ENCODE peak calls at places on chromosomes 1 and 21, in seven cellular contexts. One of them, this sample, is unnamed.

GRCh38 chr1:159054427-159054826 is 22.1 kb downstream of the AIM2 start:
- DNase-seq in anterior cingulate cortex: no peak
- DNase-seq in NK-92 treated with Interleukin-12 subunit alpha and Interleukin-12 subunit beta, amount 100 ng/mL, for 24 hours: no peak
- DNase-seq in stimulated activated CD8-positive, alpha-beta memory T cell treated with anti-CD3 and anti-CD28 coated beads, Interleukin-4, amount 100 ng/mL, for 1 hour: no peak
- DNase-seq in activated CD4-positive, alpha-beta T cell treated with anti-CD3 and anti-CD28 coated beads, Interleukin-2, amount 10 ng/mL, durations not matched to agents 7 days and 5 days: no peak
- DNase-seq in amygdala: no peak
- DNase-seq in germinal center: no peak
- DNase-seq in this sample: no peak

GRCh38 chr1:109632671-109633346 is 13.2 kb downstream of the AMPD2 start:
- DNase-seq in anterior cingulate cortex: peak; percentile 64
- DNase-seq in NK-92 treated with Interleukin-12 subunit alpha and Interleukin-12 subunit beta, amount 100 ng/mL, for 24 hours: no peak
- DNase-seq in stimulated activated CD8-positive, alpha-beta memory T cell treated with anti-CD3 and anti-CD28 coated beads, Interleukin-4, amount 100 ng/mL, for 1 hour: no peak
- DNase-seq in activated CD4-positive, alpha-beta T cell treated with anti-CD3 and anti-CD28 coated beads, Interleukin-2, amount 10 ng/mL, durations not matched to agents 7 days and 5 days: peak; percentile 3
- DNase-seq in amygdala: no peak
- DNase-seq in germinal center: no peak
- DNase-seq in this sample: no peak

GRCh38 chr1:57400041-57400440 is 23.8 kb downstream of the DAB1 start:
- DNase-seq in anterior cingulate cortex: no peak
- DNase-seq in NK-92 treated with Interleukin-12 subunit alpha and Interleukin-12 subunit beta, amount 100 ng/mL, for 24 hours: no peak
- DNase-seq in stimulated activated CD8-positive, alpha-beta memory T cell treated with anti-CD3 and anti-CD28 coated beads, Interleukin-4, amount 100 ng/mL, for 1 hour: no peak
- DNase-seq in activated CD4-positive, alpha-beta T cell treated with anti-CD3 and anti-CD28 coated beads, Interleukin-2, amount 10 ng/mL, durations not matched to agents 7 days and 5 days: no peak
- DNase-seq in amygdala: no peak
- DNase-seq in germinal center: no peak
- DNase-seq in this sample: no peak

GRCh38 chr1:41862411-41863221 is 56.1 kb downstream of the HIVEP3 start:
- DNase-seq in anterior cingulate cortex: peak; percentile 30
- DNase-seq in NK-92 treated with Interleukin-12 subunit alpha and Interleukin-12 subunit beta, amount 100 ng/mL, for 24 hours: no peak
- DNase-seq in stimulated activated CD8-positive, alpha-beta memory T cell treated with anti-CD3 and anti-CD28 coated beads, Interleukin-4, amount 100 ng/mL, for 1 hour: no peak
- DNase-seq in activated CD4-positive, alpha-beta T cell treated with anti-CD3 and anti-CD28 coated beads, Interleukin-2, amount 10 ng/mL, durations not matched to agents 7 days and 5 days: peak; percentile 48
- DNase-seq in amygdala: peak; percentile 56
- DNase-seq in germinal center: no peak
- DNase-seq in this sample: no peak

GRCh38 chr1:150235436-150235851 is 468 bp downstream of the ANP32E start:
- DNase-seq in anterior cingulate cortex: no peak
- DNase-seq in NK-92 treated with Interleukin-12 subunit alpha and Interleukin-12 subunit beta, amount 100 ng/mL, for 24 hours: no peak
- DNase-seq in stimulated activated CD8-positive, alpha-beta memory T cell treated with anti-CD3 and anti-CD28 coated beads, Interleukin-4, amount 100 ng/mL, for 1 hour: no peak
- DNase-seq in activated CD4-positive, alpha-beta T cell treated with anti-CD3 and anti-CD28 coated beads, Interleukin-2, amount 10 ng/mL, durations not matched to agents 7 days and 5 days: no peak
- DNase-seq in amygdala: peak; percentile 49
- DNase-seq in germinal center: peak; percentile 44
- DNase-seq in this sample: peak; percentile 39

GRCh38 chr21:45549670-45550463 is 7.6 kb upstream of the SLC19A1 start:
- DNase-seq in anterior cingulate cortex: no peak
- DNase-seq in NK-92 treated with Interleukin-12 subunit alpha and Interleukin-12 subunit beta, amount 100 ng/mL, for 24 hours: no peak
- DNase-seq in stimulated activated CD8-positive, alpha-beta memory T cell treated with anti-CD3 and anti-CD28 coated beads, Interleukin-4, amount 100 ng/mL, for 1 hour: no peak
- DNase-seq in activated CD4-positive, alpha-beta T cell treated with anti-CD3 and anti-CD28 coated beads, Interleukin-2, amount 10 ng/mL, durations not matched to agents 7 days and 5 days: no peak
- DNase-seq in amygdala: no peak
- DNase-seq in germinal center: no peak
- DNase-seq in this sample: no peak

GRCh38 chr1:7572654-7573152 is 198.4 kb upstream of the VAMP3 start:
- DNase-seq in anterior cingulate cortex: no peak
- DNase-seq in NK-92 treated with Interleukin-12 subunit alpha and Interleukin-12 subunit beta, amount 100 ng/mL, for 24 hours: no peak
- DNase-seq in stimulated activated CD8-positive, alpha-beta memory T cell treated with anti-CD3 and anti-CD28 coated beads, Interleukin-4, amount 100 ng/mL, for 1 hour: no peak
- DNase-seq in activated CD4-positive, alpha-beta T cell treated with anti-CD3 and anti-CD28 coated beads, Interleukin-2, amount 10 ng/mL, durations not matched to agents 7 days and 5 days: no peak
- DNase-seq in amygdala: no peak
- DNase-seq in germinal center: no peak
- DNase-seq in this sample: no peak

GRCh38 chr1:86846166-86846647 is 67.7 kb downstream of the SELENOF start:
- DNase-seq in anterior cingulate cortex: no peak
- DNase-seq in NK-92 treated with Interleukin-12 subunit alpha and Interleukin-12 subunit beta, amount 100 ng/mL, for 24 hours: no peak
- DNase-seq in stimulated activated CD8-positive, alpha-beta memory T cell treated with anti-CD3 and anti-CD28 coated beads, Interleukin-4, amount 100 ng/mL, for 1 hour: no peak
- DNase-seq in activated CD4-positive, alpha-beta T cell treated with anti-CD3 and anti-CD28 coated beads, Interleukin-2, amount 10 ng/mL, durations not matched to agents 7 days and 5 days: no peak
- DNase-seq in amygdala: no peak
- DNase-seq in germinal center: no peak
- DNase-seq in this sample: no peak

GRCh38 chr1:117735045-117735992 is 129.5 kb downstream of the TENT5C start:
- DNase-seq in anterior cingulate cortex: no peak
- DNase-seq in NK-92 treated with Interleukin-12 subunit alpha and Interleukin-12 subunit beta, amount 100 ng/mL, for 24 hours: no peak
- DNase-seq in stimulated activated CD8-positive, alpha-beta memory T cell treated with anti-CD3 and anti-CD28 coated beads, Interleukin-4, amount 100 ng/mL, for 1 hour: no peak
- DNase-seq in activated CD4-positive, alpha-beta T cell treated with anti-CD3 and anti-CD28 coated beads, Interleukin-2, amount 10 ng/mL, durations not matched to agents 7 days and 5 days: peak; percentile 66
- DNase-seq in amygdala: no peak
- DNase-seq in germinal center: peak; percentile 20
- DNase-seq in this sample: peak; percentile 47

GRCh38 chr1:240691521-240692338 is 79.8 kb upstream of the GREM2 start:
- DNase-seq in anterior cingulate cortex: no peak
- DNase-seq in NK-92 treated with Interleukin-12 subunit alpha and Interleukin-12 subunit beta, amount 100 ng/mL, for 24 hours: no peak
- DNase-seq in stimulated activated CD8-positive, alpha-beta memory T cell treated with anti-CD3 and anti-CD28 coated beads, Interleukin-4, amount 100 ng/mL, for 1 hour: no peak
- DNase-seq in activated CD4-positive, alpha-beta T cell treated with anti-CD3 and anti-CD28 coated beads, Interleukin-2, amount 10 ng/mL, durations not matched to agents 7 days and 5 days: no peak
- DNase-seq in amygdala: no peak
- DNase-seq in germinal center: no peak
- DNase-seq in this sample: peak; percentile 21

GRCh38 chr1:117537291-117537920 is 68.4 kb upstream of the TENT5C start:
- DNase-seq in anterior cingulate cortex: no peak
- DNase-seq in NK-92 treated with Interleukin-12 subunit alpha and Interleukin-12 subunit beta, amount 100 ng/mL, for 24 hours: no peak
- DNase-seq in stimulated activated CD8-positive, alpha-beta memory T cell treated with anti-CD3 and anti-CD28 coated beads, Interleukin-4, amount 100 ng/mL, for 1 hour: no peak
- DNase-seq in activated CD4-positive, alpha-beta T cell treated with anti-CD3 and anti-CD28 coated beads, Interleukin-2, amount 10 ng/mL, durations not matched to agents 7 days and 5 days: no peak
- DNase-seq in amygdala: no peak
- DNase-seq in germinal center: no peak
- DNase-seq in this sample: peak; percentile 23

GRCh38 chr1:153790996-153791855 is 16.0 kb downstream of the SLC27A3 start:
- DNase-seq in anterior cingulate cortex: no peak
- DNase-seq in NK-92 treated with Interleukin-12 subunit alpha and Interleukin-12 subunit beta, amount 100 ng/mL, for 24 hours: peak; percentile 48
- DNase-seq in stimulated activated CD8-positive, alpha-beta memory T cell treated with anti-CD3 and anti-CD28 coated beads, Interleukin-4, amount 100 ng/mL, for 1 hour: no peak
- DNase-seq in activated CD4-positive, alpha-beta T cell treated with anti-CD3 and anti-CD28 coated beads, Interleukin-2, amount 10 ng/mL, durations not matched to agents 7 days and 5 days: peak; percentile 44
- DNase-seq in amygdala: no peak
- DNase-seq in germinal center: peak; percentile 86
- DNase-seq in this sample: peak; percentile 89

GRCh38 chr1:205369621-205370230 is 13.0 kb upstream of the KLHDC8A start:
- DNase-seq in anterior cingulate cortex: no peak
- DNase-seq in NK-92 treated with Interleukin-12 subunit alpha and Interleukin-12 subunit beta, amount 100 ng/mL, for 24 hours: no peak
- DNase-seq in stimulated activated CD8-positive, alpha-beta memory T cell treated with anti-CD3 and anti-CD28 coated beads, Interleukin-4, amount 100 ng/mL, for 1 hour: no peak
- DNase-seq in activated CD4-positive, alpha-beta T cell treated with anti-CD3 and anti-CD28 coated beads, Interleukin-2, amount 10 ng/mL, durations not matched to agents 7 days and 5 days: no peak
- DNase-seq in amygdala: no peak
- DNase-seq in germinal center: no peak
- DNase-seq in this sample: peak; percentile 66

GRCh38 chr1:198879711-198880306 is 241.0 kb downstream of the PTPRC start:
- DNase-seq in anterior cingulate cortex: no peak
- DNase-seq in NK-92 treated with Interleukin-12 subunit alpha and Interleukin-12 subunit beta, amount 100 ng/mL, for 24 hours: no peak
- DNase-seq in stimulated activated CD8-positive, alpha-beta memory T cell treated with anti-CD3 and anti-CD28 coated beads, Interleukin-4, amount 100 ng/mL, for 1 hour: no peak
- DNase-seq in activated CD4-positive, alpha-beta T cell treated with anti-CD3 and anti-CD28 coated beads, Interleukin-2, amount 10 ng/mL, durations not matched to agents 7 days and 5 days: no peak
- DNase-seq in amygdala: no peak
- DNase-seq in germinal center: no peak
- DNase-seq in this sample: no peak

GRCh38 chr1:108661030-108661609 is at the start of gene HENMT1:
- DNase-seq in anterior cingulate cortex: peak; percentile 40
- DNase-seq in NK-92 treated with Interleukin-12 subunit alpha and Interleukin-12 subunit beta, amount 100 ng/mL, for 24 hours: peak; percentile 80
- DNase-seq in stimulated activated CD8-positive, alpha-beta memory T cell treated with anti-CD3 and anti-CD28 coated beads, Interleukin-4, amount 100 ng/mL, for 1 hour: peak; percentile 47
- DNase-seq in activated CD4-positive, alpha-beta T cell treated with anti-CD3 and anti-CD28 coated beads, Interleukin-2, amount 10 ng/mL, durations not matched to agents 7 days and 5 days: peak; percentile 81
- DNase-seq in amygdala: peak; percentile 62
- DNase-seq in germinal center: peak; percentile 74
- DNase-seq in this sample: peak; percentile 66

GRCh38 chr21:17257784-17258183 is 255.1 kb upstream of the CXADR start:
- DNase-seq in anterior cingulate cortex: no peak
- DNase-seq in NK-92 treated with Interleukin-12 subunit alpha and Interleukin-12 subunit beta, amount 100 ng/mL, for 24 hours: no peak
- DNase-seq in stimulated activated CD8-positive, alpha-beta memory T cell treated with anti-CD3 and anti-CD28 coated beads, Interleukin-4, amount 100 ng/mL, for 1 hour: no peak
- DNase-seq in activated CD4-positive, alpha-beta T cell treated with anti-CD3 and anti-CD28 coated beads, Interleukin-2, amount 10 ng/mL, durations not matched to agents 7 days and 5 days: no peak
- DNase-seq in amygdala: no peak
- DNase-seq in germinal center: no peak
- DNase-seq in this sample: no peak

GRCh38 chr1:83996621-83997020 is 2.3 kb downstream of the TTLL7 start:
- DNase-seq in anterior cingulate cortex: no peak
- DNase-seq in NK-92 treated with Interleukin-12 subunit alpha and Interleukin-12 subunit beta, amount 100 ng/mL, for 24 hours: no peak
- DNase-seq in stimulated activated CD8-positive, alpha-beta memory T cell treated with anti-CD3 and anti-CD28 coated beads, Interleukin-4, amount 100 ng/mL, for 1 hour: no peak
- DNase-seq in activated CD4-positive, alpha-beta T cell treated with anti-CD3 and anti-CD28 coated beads, Interleukin-2, amount 10 ng/mL, durations not matched to agents 7 days and 5 days: no peak
- DNase-seq in amygdala: no peak
- DNase-seq in germinal center: no peak
- DNase-seq in this sample: no peak

GRCh38 chr1:67540733-67541125 is 110.5 kb upstream of the SERBP1 start:
- DNase-seq in anterior cingulate cortex: no peak
- DNase-seq in NK-92 treated with Interleukin-12 subunit alpha and Interleukin-12 subunit beta, amount 100 ng/mL, for 24 hours: no peak
- DNase-seq in stimulated activated CD8-positive, alpha-beta memory T cell treated with anti-CD3 and anti-CD28 coated beads, Interleukin-4, amount 100 ng/mL, for 1 hour: no peak
- DNase-seq in activated CD4-positive, alpha-beta T cell treated with anti-CD3 and anti-CD28 coated beads, Interleukin-2, amount 10 ng/mL, durations not matched to agents 7 days and 5 days: no peak
- DNase-seq in amygdala: no peak
- DNase-seq in germinal center: no peak
- DNase-seq in this sample: no peak

GRCh38 chr1:9416918-9417500 is 122.3 kb upstream of the SLC25A33 start:
- DNase-seq in anterior cingulate cortex: no peak
- DNase-seq in NK-92 treated with Interleukin-12 subunit alpha and Interleukin-12 subunit beta, amount 100 ng/mL, for 24 hours: no peak
- DNase-seq in stimulated activated CD8-positive, alpha-beta memory T cell treated with anti-CD3 and anti-CD28 coated beads, Interleukin-4, amount 100 ng/mL, for 1 hour: no peak
- DNase-seq in activated CD4-positive, alpha-beta T cell treated with anti-CD3 and anti-CD28 coated beads, Interleukin-2, amount 10 ng/mL, durations not matched to agents 7 days and 5 days: no peak
- DNase-seq in amygdala: no peak
- DNase-seq in germinal center: no peak
- DNase-seq in this sample: no peak

GRCh38 chr1:162361349-162361748 is 15.3 kb downstream of the SPATA46 start:
- DNase-seq in anterior cingulate cortex: no peak
- DNase-seq in NK-92 treated with Interleukin-12 subunit alpha and Interleukin-12 subunit beta, amount 100 ng/mL, for 24 hours: no peak
- DNase-seq in stimulated activated CD8-positive, alpha-beta memory T cell treated with anti-CD3 and anti-CD28 coated beads, Interleukin-4, amount 100 ng/mL, for 1 hour: no peak
- DNase-seq in activated CD4-positive, alpha-beta T cell treated with anti-CD3 and anti-CD28 coated beads, Interleukin-2, amount 10 ng/mL, durations not matched to agents 7 days and 5 days: no peak
- DNase-seq in amygdala: no peak
- DNase-seq in germinal center: no peak
- DNase-seq in this sample: peak; percentile 67

GRCh38 chr1:110471131-110471530 is 20.2 kb downstream of the PROK1 start:
- DNase-seq in anterior cingulate cortex: no peak
- DNase-seq in NK-92 treated with Interleukin-12 subunit alpha and Interleukin-12 subunit beta, amount 100 ng/mL, for 24 hours: no peak
- DNase-seq in stimulated activated CD8-positive, alpha-beta memory T cell treated with anti-CD3 and anti-CD28 coated beads, Interleukin-4, amount 100 ng/mL, for 1 hour: no peak
- DNase-seq in activated CD4-positive, alpha-beta T cell treated with anti-CD3 and anti-CD28 coated beads, Interleukin-2, amount 10 ng/mL, durations not matched to agents 7 days and 5 days: no peak
- DNase-seq in amygdala: no peak
- DNase-seq in germinal center: no peak
- DNase-seq in this sample: no peak

This sample was measured in RPMI8226.